ENCODE peak calls at places on chromosomes 12 and 14, in eight cellular contexts. One of them, this sample, is unnamed.

GRCh38 chr12:104643921-104644669 is 187.3 kb downstream of the CHST11 start:
- DNase-seq in heart right ventricle: no peak
- DNase-seq in endothelial cell of umbilical vein: peak; percentile 23
- DNase-seq in pancreas: peak; percentile 20
- DNase-seq in fibroblast of lung: no peak
- DNase-seq in mammary epithelial cell: no peak
- DNase-seq in uterus: no peak
- DNase-seq in HCT116: no peak
- DNase-seq in this sample: peak; percentile 61

GRCh38 chr12:6347367-6348338 is 5.8 kb upstream of the TNFRSF1A start:
- DNase-seq in pancreas: no peak
- DNase-seq in HCT116: no peak
- DNase-seq in endothelial cell of umbilical vein: peak; percentile 89
- DNase-seq in uterus: peak; percentile 82
- DNase-seq in fibroblast of lung: peak; percentile 91
- DNase-seq in heart right ventricle: peak; percentile 75
- DNase-seq in mammary epithelial cell: no peak
- DNase-seq in this sample: no peak

GRCh38 chr14:61296707-61297502 is 15.8 kb upstream of the TMEM30B start:
- DNase-seq in mammary epithelial cell: peak; percentile 37
- DNase-seq in HCT116: peak; percentile 27
- DNase-seq in pancreas: no peak
- DNase-seq in endothelial cell of umbilical vein: peak; percentile 77
- DNase-seq in fibroblast of lung: peak; percentile 68
- DNase-seq in heart right ventricle: no peak
- DNase-seq in uterus: no peak
- DNase-seq in this sample: no peak

GRCh38 chr14:35391388-35391710 is 13.2 kb downstream of the NFKBIA start:
- DNase-seq in HCT116: no peak
- DNase-seq in mammary epithelial cell: no peak
- DNase-seq in uterus: no peak
- DNase-seq in pancreas: no peak
- DNase-seq in fibroblast of lung: no peak
- DNase-seq in endothelial cell of umbilical vein: no peak
- DNase-seq in heart right ventricle: no peak
- DNase-seq in this sample: no peak

GRCh38 chr12:69575346-69575745 is 9.9 kb upstream of the CCT2 start:
- DNase-seq in mammary epithelial cell: no peak
- DNase-seq in HCT116: no peak
- DNase-seq in endothelial cell of umbilical vein: no peak
- DNase-seq in pancreas: no peak
- DNase-seq in fibroblast of lung: no peak
- DNase-seq in uterus: no peak
- DNase-seq in heart right ventricle: no peak
- DNase-seq in this sample: no peak

GRCh38 chr12:848519-849191 is 96.3 kb downstream of the WNK1 start:
- DNase-seq in endothelial cell of umbilical vein: peak; percentile 23
- DNase-seq in mammary epithelial cell: peak; percentile 43
- DNase-seq in fibroblast of lung: no peak
- DNase-seq in heart right ventricle: no peak
- DNase-seq in HCT116: no peak
- DNase-seq in uterus: no peak
- DNase-seq in pancreas: no peak
- DNase-seq in this sample: no peak

GRCh38 chr12:4214912-4215861 is 58.4 kb upstream of the CCND2 start:
- DNase-seq in pancreas: no peak
- DNase-seq in uterus: no peak
- DNase-seq in fibroblast of lung: no peak
- DNase-seq in mammary epithelial cell: no peak
- DNase-seq in endothelial cell of umbilical vein: no peak
- DNase-seq in HCT116: no peak
- DNase-seq in heart right ventricle: peak; percentile 43
- DNase-seq in this sample: peak; percentile 89

GRCh38 chr14:53151867-53152626 is 1.1 kb downstream of the DDHD1 start:
- DNase-seq in HCT116: peak; percentile 34
- DNase-seq in heart right ventricle: peak; percentile 42
- DNase-seq in endothelial cell of umbilical vein: peak; percentile 64
- DNase-seq in pancreas: peak; percentile 41
- DNase-seq in mammary epithelial cell: peak; percentile 63
- DNase-seq in fibroblast of lung: peak; percentile 41
- DNase-seq in uterus: peak; percentile 39
- DNase-seq in this sample: peak; percentile 77

GRCh38 chr14:49487238-49487637 is 98.9 kb downstream of the RPS29 start:
- DNase-seq in endothelial cell of umbilical vein: no peak
- DNase-seq in uterus: no peak
- DNase-seq in mammary epithelial cell: no peak
- DNase-seq in HCT116: no peak
- DNase-seq in heart right ventricle: no peak
- DNase-seq in fibroblast of lung: no peak
- DNase-seq in pancreas: no peak
- DNase-seq in this sample: no peak

GRCh38 chr12:18895946-18896345 is 158.0 kb downstream of the CAPZA3 start:
- DNase-seq in uterus: no peak
- DNase-seq in endothelial cell of umbilical vein: no peak
- DNase-seq in mammary epithelial cell: no peak
- DNase-seq in pancreas: no peak
- DNase-seq in fibroblast of lung: no peak
- DNase-seq in HCT116: no peak
- DNase-seq in heart right ventricle: peak; percentile 68
- DNase-seq in this sample: no peak

GRCh38 chr14:59321184-59321952 is 132.9 kb downstream of the DAAM1 start:
- DNase-seq in heart right ventricle: no peak
- DNase-seq in HCT116: no peak
- DNase-seq in mammary epithelial cell: peak; percentile 72
- DNase-seq in uterus: no peak
- DNase-seq in fibroblast of lung: peak; percentile 64
- DNase-seq in pancreas: no peak
- DNase-seq in endothelial cell of umbilical vein: peak; percentile 90
- DNase-seq in this sample: no peak

GRCh38 chr14:74582910-74583581 is 29.0 kb downstream of the LTBP2 start:
- DNase-seq in mammary epithelial cell: peak; percentile 40
- DNase-seq in HCT116: no peak
- DNase-seq in heart right ventricle: peak; percentile 54
- DNase-seq in endothelial cell of umbilical vein: peak; percentile 73
- DNase-seq in uterus: no peak
- DNase-seq in pancreas: peak; percentile 80
- DNase-seq in fibroblast of lung: peak; percentile 85
- DNase-seq in this sample: no peak

GRCh38 chr12:102484017-102484731 is 3.8 kb upstream of the IGF1 start:
- DNase-seq in endothelial cell of umbilical vein: peak; percentile 65
- DNase-seq in mammary epithelial cell: peak; percentile 16
- DNase-seq in HCT116: peak; percentile 34
- DNase-seq in fibroblast of lung: peak; percentile 66
- DNase-seq in pancreas: peak; percentile 6
- DNase-seq in uterus: peak; percentile 55
- DNase-seq in heart right ventricle: peak; percentile 44
- DNase-seq in this sample: peak; percentile 50

GRCh38 chr14:87368751-87369150 is 624.2 kb downstream of the GALC start:
- DNase-seq in pancreas: no peak
- DNase-seq in endothelial cell of umbilical vein: no peak
- DNase-seq in HCT116: no peak
- DNase-seq in heart right ventricle: no peak
- DNase-seq in fibroblast of lung: no peak
- DNase-seq in mammary epithelial cell: no peak
- DNase-seq in uterus: no peak
- DNase-seq in this sample: no peak
- TF ChIP-seq CTCF in pancreas: no peak
- TF ChIP-seq CTCF in endothelial cell of umbilical vein: no peak
- TF ChIP-seq CTCF in HCT116: no peak
- TF ChIP-seq CTCF in heart right ventricle: no peak
- TF ChIP-seq CTCF in fibroblast of lung: no peak
- TF ChIP-seq CTCF in mammary epithelial cell: no peak
- TF ChIP-seq CTCF in uterus: no peak
- TF ChIP-seq CTCF in this sample: no peak

DNA sequence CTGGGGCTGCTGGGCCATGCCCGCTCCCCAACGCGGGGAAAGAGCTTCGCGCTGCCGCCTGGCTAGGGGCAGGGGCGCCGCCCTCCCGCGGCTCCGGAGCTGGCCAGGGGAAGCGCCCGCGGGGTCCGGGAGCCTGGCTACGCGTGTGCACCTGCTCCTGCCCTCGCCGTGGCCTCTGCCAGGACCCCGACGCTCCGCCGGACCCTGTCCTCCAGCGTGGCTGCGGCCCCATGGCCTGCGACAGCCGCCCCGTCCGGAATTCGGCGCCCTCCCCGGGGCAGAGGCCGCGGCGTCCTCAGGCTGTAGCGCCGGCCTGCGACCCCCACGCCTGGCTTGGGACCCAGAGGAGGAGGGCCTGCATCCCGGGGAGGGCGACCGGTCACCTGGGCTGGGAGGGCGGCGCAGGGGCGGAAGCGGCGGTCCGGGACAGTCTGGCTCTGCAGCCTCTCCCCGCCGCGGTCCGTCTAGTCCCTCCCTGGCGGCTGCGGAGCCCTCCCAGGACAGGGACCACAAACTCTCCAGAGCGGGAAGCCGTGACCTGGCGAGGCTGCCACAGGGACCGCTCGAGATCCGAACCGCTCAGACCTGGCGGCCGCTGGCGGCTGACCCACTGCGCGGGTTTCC is 85.6 kb downstream of the ALG10 start:
- DNase-seq in heart right ventricle: no peak
- DNase-seq in uterus: no peak
- DNase-seq in mammary epithelial cell: no peak
- DNase-seq in endothelial cell of umbilical vein: no peak
- DNase-seq in HCT116: no peak
- DNase-seq in pancreas: no peak
- DNase-seq in fibroblast of lung: no peak
- DNase-seq in this sample: no peak
- H3K9me3 ChIP-seq in heart right ventricle: no peaks in the 10 kb centered on the region
- H3K9me3 ChIP-seq in uterus: no peaks in the 10 kb centered on the region
- H3K9me3 ChIP-seq in mammary epithelial cell: peaks cover 15% of the 10 kb centered on the region
- H3K9me3 ChIP-seq in endothelial cell of umbilical vein: no peaks in the 10 kb centered on the region
- H3K9me3 ChIP-seq in HCT116: no peaks in the 10 kb centered on the region
- H3K9me3 ChIP-seq in pancreas: no peaks in the 10 kb centered on the region
- H3K9me3 ChIP-seq in fibroblast of lung: no peaks in the 10 kb centered on the region
- H3K9me3 ChIP-seq in this sample: no peaks in the 10 kb centered on the region

DNA sequence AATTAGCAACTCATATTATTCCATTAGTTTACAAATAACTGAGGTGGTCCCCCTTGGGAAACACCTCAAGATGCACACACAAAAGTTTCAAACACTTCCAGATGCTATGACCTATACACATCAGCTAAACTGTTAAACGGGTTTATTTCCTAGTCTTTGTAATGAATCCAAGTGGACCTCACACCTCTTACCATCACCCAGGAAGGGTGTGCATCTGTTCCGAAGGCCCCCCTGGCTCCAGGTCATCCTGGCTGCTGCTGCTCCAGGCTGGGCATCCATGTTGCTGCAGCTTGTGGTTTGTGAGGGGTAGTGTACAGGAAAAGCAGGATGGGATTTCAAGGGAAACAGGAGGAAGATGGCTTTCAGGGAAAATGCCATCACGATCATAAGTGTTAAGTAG is 6.8 kb downstream of the HNRNPC start:
- DNase-seq in HCT116: no peak
- DNase-seq in heart right ventricle: no peak
- DNase-seq in pancreas: no peak
- DNase-seq in uterus: no peak
- DNase-seq in fibroblast of lung: no peak
- DNase-seq in endothelial cell of umbilical vein: no peak
- DNase-seq in mammary epithelial cell: no peak
- DNase-seq in this sample: no peak
- H3K4me1 ChIP-seq in HCT116: peaks cover 34% of the 10 kb centered on the region
- H3K4me1 ChIP-seq in heart right ventricle: peaks cover 80% of the 10 kb centered on the region
- H3K4me1 ChIP-seq in pancreas: peaks cover 31% of the 10 kb centered on the region
- H3K4me1 ChIP-seq in uterus: peaks cover 5% of the 10 kb centered on the region
- H3K4me1 ChIP-seq in fibroblast of lung: peaks cover 27% of the 10 kb centered on the region
- H3K4me1 ChIP-seq in endothelial cell of umbilical vein: peaks cover 43% of the 10 kb centered on the region
- H3K4me1 ChIP-seq in mammary epithelial cell: peaks cover 42% of the 10 kb centered on the region
- H3K4me1 ChIP-seq in this sample: peaks cover 83% of the 10 kb centered on the region

GRCh38 chr14:104792945-104793702 is 2.4 kb downstream of the AKT1 start:
- DNase-seq in heart right ventricle: no peak
- DNase-seq in endothelial cell of umbilical vein: no peak
- DNase-seq in uterus: no peak
- DNase-seq in HCT116: no peak
- DNase-seq in pancreas: no peak
- DNase-seq in mammary epithelial cell: no peak
- DNase-seq in fibroblast of lung: no peak
- DNase-seq in this sample: no peak
- TF ChIP-seq CTCF in heart right ventricle: no peak
- TF ChIP-seq CTCF in endothelial cell of umbilical vein: no peak
- TF ChIP-seq CTCF in uterus: no peak
- TF ChIP-seq CTCF in HCT116: no peak
- TF ChIP-seq CTCF in pancreas: no peak
- TF ChIP-seq CTCF in mammary epithelial cell: no peak
- TF ChIP-seq CTCF in fibroblast of lung: no peak
- TF ChIP-seq CTCF in this sample: no peak

GRCh38 chr14:102668291-102668873 is 75.9 kb downstream of the RCOR1 start:
- DNase-seq in heart right ventricle: no peak
- DNase-seq in endothelial cell of umbilical vein: no peak
- DNase-seq in uterus: no peak
- DNase-seq in pancreas: no peak
- DNase-seq in HCT116: no peak
- DNase-seq in mammary epithelial cell: no peak
- DNase-seq in fibroblast of lung: no peak
- DNase-seq in this sample: no peak

GRCh38 chr14:102671410-102671809 is 79.0 kb downstream of the RCOR1 start:
- DNase-seq in mammary epithelial cell: no peak
- DNase-seq in HCT116: no peak
- DNase-seq in endothelial cell of umbilical vein: no peak
- DNase-seq in pancreas: no peak
- DNase-seq in heart right ventricle: no peak
- DNase-seq in uterus: no peak
- DNase-seq in fibroblast of lung: no peak
- DNase-seq in this sample: no peak

GRCh38 chr14:102666635-102667034 is 74.2 kb downstream of the RCOR1 start:
- DNase-seq in endothelial cell of umbilical vein: no peak
- DNase-seq in mammary epithelial cell: no peak
- DNase-seq in fibroblast of lung: no peak
- DNase-seq in heart right ventricle: no peak
- DNase-seq in pancreas: no peak
- DNase-seq in uterus: no peak
- DNase-seq in HCT116: no peak
- DNase-seq in this sample: no peak

GRCh38 chr14:102675396-102675795 is 82.9 kb downstream of the RCOR1 start:
- DNase-seq in mammary epithelial cell: peak; percentile 53
- DNase-seq in pancreas: no peak
- DNase-seq in HCT116: no peak
- DNase-seq in uterus: no peak
- DNase-seq in heart right ventricle: no peak
- DNase-seq in fibroblast of lung: no peak
- DNase-seq in endothelial cell of umbilical vein: no peak
- DNase-seq in this sample: no peak

DNA sequence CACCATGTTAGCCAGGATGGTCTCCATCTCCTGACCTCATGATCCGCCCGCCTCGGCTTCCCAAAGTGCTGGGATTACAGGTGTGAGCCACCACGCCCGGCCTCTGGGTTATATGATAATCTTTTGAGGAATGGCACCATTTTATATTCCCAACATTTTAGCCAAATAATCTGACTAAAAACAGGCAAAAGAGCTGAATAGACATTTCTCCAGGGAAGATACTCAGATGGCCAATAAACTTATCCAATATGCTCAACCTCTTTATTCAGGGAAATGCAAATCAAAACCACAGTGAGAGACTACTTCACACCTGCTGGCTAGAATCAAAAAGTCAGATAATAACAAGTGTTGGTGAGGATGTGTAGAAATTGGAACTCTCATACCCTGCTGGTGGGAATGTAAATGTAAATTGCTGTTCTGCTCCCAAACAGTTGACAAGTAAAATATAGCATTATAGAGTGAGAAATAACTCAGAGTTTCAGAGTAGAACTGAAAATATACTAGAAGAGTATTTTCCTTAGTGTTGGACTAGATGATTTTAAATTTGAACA is 80.0 kb downstream of the RCOR1 start:
- DNase-seq in endothelial cell of umbilical vein: no peak
- DNase-seq in HCT116: no peak
- DNase-seq in fibroblast of lung: no peak
- DNase-seq in pancreas: no peak
- DNase-seq in mammary epithelial cell: no peak
- DNase-seq in uterus: no peak
- DNase-seq in heart right ventricle: no peak
- DNase-seq in this sample: no peak
- H3K9me3 ChIP-seq in endothelial cell of umbilical vein: no peaks in the 10 kb centered on the region
- H3K9me3 ChIP-seq in HCT116: no peaks in the 10 kb centered on the region
- H3K9me3 ChIP-seq in fibroblast of lung: no peaks in the 10 kb centered on the region
- H3K9me3 ChIP-seq in pancreas: no peaks in the 10 kb centered on the region
- H3K9me3 ChIP-seq in mammary epithelial cell: no peaks in the 10 kb centered on the region
- H3K9me3 ChIP-seq in uterus: no peaks in the 10 kb centered on the region
- H3K9me3 ChIP-seq in heart right ventricle: no peaks in the 10 kb centered on the region
- H3K9me3 ChIP-seq in this sample: no peaks in the 10 kb centered on the region

This sample was measured in lower lobe of right lung.